ENCODE peak calls at places on chromosome 20, in six cellular contexts. One of them, this sample, is unnamed.

GRCh38 chr20:49559411-49560081 is 8.4 kb downstream of the PTGIS start:
- DNase-seq in breast epithelium: no peak
- DNase-seq in A549: no peak
- DNase-seq in IMR-90: no peak
- DNase-seq in body of pancreas: no peak
- DNase-seq in ovary: no peak
- DNase-seq in this sample: no peak

GRCh38 chr20:45470939-45471338 is 1.4 kb downstream of the WFDC2 start:
- DNase-seq in breast epithelium: no peak
- DNase-seq in A549: no peak
- DNase-seq in IMR-90: no peak
- DNase-seq in body of pancreas: no peak
- DNase-seq in ovary: no peak
- DNase-seq in this sample: no peak

GRCh38 chr20:54726687-54727086 is 251.3 kb downstream of the DOK5 start:
- DNase-seq in breast epithelium: no peak
- DNase-seq in A549: no peak
- DNase-seq in IMR-90: no peak
- DNase-seq in body of pancreas: peak
- DNase-seq in ovary: no peak
- DNase-seq in this sample: no peak

GRCh38 chr20:47350181-47350550 is 6.3 kb downstream of the ZMYND8 start:
- DNase-seq in breast epithelium: no peak
- DNase-seq in A549: no peak
- DNase-seq in IMR-90: no peak
- DNase-seq in body of pancreas: no peak
- DNase-seq in ovary: no peak
- DNase-seq in this sample: no peak

GRCh38 chr20:46573234-46573633 is 22.8 kb upstream of the OCSTAMP start:
- DNase-seq in breast epithelium: no peak
- DNase-seq in A549: no peak
- DNase-seq in IMR-90: no peak
- DNase-seq in body of pancreas: no peak
- DNase-seq in ovary: no peak
- DNase-seq in this sample: no peak

GRCh38 chr20:1644101-1644962 is 13.2 kb downstream of the SIRPG start:
- DNase-seq in breast epithelium: no peak
- DNase-seq in A549: no peak
- DNase-seq in IMR-90: no peak
- DNase-seq in body of pancreas: no peak
- DNase-seq in ovary: no peak
- DNase-seq in this sample: no peak

GRCh38 chr20:48015943-48016723 is 230.9 kb upstream of the SULF2 start:
- DNase-seq in breast epithelium: no peak
- DNase-seq in A549: no peak
- DNase-seq in IMR-90: peak
- DNase-seq in body of pancreas: no peak
- DNase-seq in ovary: peak
- DNase-seq in this sample: no peak

GRCh38 chr20:26167499-26167898 is 470.8 kb upstream of the ZNF337 start:
- DNase-seq in breast epithelium: no peak
- DNase-seq in A549: no peak
- DNase-seq in IMR-90: peak
- DNase-seq in body of pancreas: no peak
- DNase-seq in ovary: no peak
- DNase-seq in this sample: no peak

GRCh38 chr20:24379116-24379927 is 90.1 kb upstream of the SYNDIG1 start:
- DNase-seq in breast epithelium: no peak
- DNase-seq in A549: peak
- DNase-seq in IMR-90: peak
- DNase-seq in body of pancreas: no peak
- DNase-seq in ovary: no peak
- DNase-seq in this sample: peak

GRCh38 chr20:45611054-45611453 is 18.5 kb upstream of the WFDC10A start:
- DNase-seq in breast epithelium: no peak
- DNase-seq in A549: no peak
- DNase-seq in IMR-90: peak
- DNase-seq in body of pancreas: no peak
- DNase-seq in ovary: no peak
- DNase-seq in this sample: no peak

GRCh38 chr20:3129094-3129493 is 30.6 kb downstream of the FASTKD5 start:
- DNase-seq in breast epithelium: no peak
- DNase-seq in A549: no peak
- DNase-seq in IMR-90: no peak
- DNase-seq in body of pancreas: no peak
- DNase-seq in ovary: no peak
- DNase-seq in this sample: no peak

GRCh38 chr20:58619847-58620431 is 31.1 kb upstream of the STX16 start:
- DNase-seq in breast epithelium: no peak
- DNase-seq in A549: no peak
- DNase-seq in IMR-90: no peak
- DNase-seq in body of pancreas: no peak
- DNase-seq in ovary: no peak
- DNase-seq in this sample: no peak

GRCh38 chr20:49140411-49140810 is 47.7 kb downstream of the STAU1 start:
- DNase-seq in breast epithelium: no peak
- DNase-seq in A549: no peak
- DNase-seq in IMR-90: no peak
- DNase-seq in body of pancreas: no peak
- DNase-seq in ovary: no peak
- DNase-seq in this sample: no peak

GRCh38 chr20:51712501-51713212 is 55.5 kb downstream of the ATP9A start:
- DNase-seq in breast epithelium: no peak
- DNase-seq in A549: peak
- DNase-seq in IMR-90: peak
- DNase-seq in body of pancreas: peak
- DNase-seq in ovary: no peak
- DNase-seq in this sample: no peak

GRCh38 chr20:57698191-57698866 is 11.5 kb downstream of the PMEPA1 start:
- DNase-seq in breast epithelium: peak
- DNase-seq in A549: peak
- DNase-seq in IMR-90: peak
- DNase-seq in body of pancreas: no peak
- DNase-seq in ovary: no peak
- DNase-seq in this sample: no peak

GRCh38 chr20:38893485-38894090 is 32.6 kb upstream of the FAM83D start:
- DNase-seq in breast epithelium: no peak
- DNase-seq in A549: peak
- DNase-seq in IMR-90: peak
- DNase-seq in body of pancreas: peak
- DNase-seq in ovary: peak
- DNase-seq in this sample: no peak

GRCh38 chr20:58352454-58352853 is 36.6 kb upstream of the VAPB start:
- DNase-seq in breast epithelium: no peak
- DNase-seq in A549: no peak
- DNase-seq in IMR-90: no peak
- DNase-seq in body of pancreas: no peak
- DNase-seq in ovary: no peak
- DNase-seq in this sample: no peak

GRCh38 chr20:38894091-38894847 is 31.9 kb upstream of the FAM83D start:
- DNase-seq in breast epithelium: no peak
- DNase-seq in A549: peak
- DNase-seq in IMR-90: no peak
- DNase-seq in body of pancreas: peak
- DNase-seq in ovary: no peak
- DNase-seq in this sample: no peak

GRCh38 chr20:20009784-20010253 is 7.3 kb upstream of the NAA20 start:
- DNase-seq in breast epithelium: no peak
- DNase-seq in A549: no peak
- DNase-seq in IMR-90: no peak
- DNase-seq in body of pancreas: peak
- DNase-seq in ovary: no peak
- DNase-seq in this sample: no peak

GRCh38 chr20:58091810-58092209 is 136.6 kb downstream of the ANKRD60 start:
- DNase-seq in breast epithelium: no peak
- DNase-seq in A549: no peak
- DNase-seq in IMR-90: no peak
- DNase-seq in body of pancreas: no peak
- DNase-seq in ovary: no peak
- DNase-seq in this sample: no peak

GRCh38 chr20:51381557-51381956 is 161.0 kb downstream of the NFATC2 start:
- DNase-seq in breast epithelium: no peak
- DNase-seq in A549: no peak
- DNase-seq in IMR-90: no peak
- DNase-seq in body of pancreas: no peak
- DNase-seq in ovary: no peak
- DNase-seq in this sample: no peak

GRCh38 chr20:32231847-32232246 is 24.2 kb downstream of the POFUT1 start:
- DNase-seq in breast epithelium: no peak
- DNase-seq in A549: no peak
- DNase-seq in IMR-90: peak
- DNase-seq in body of pancreas: no peak
- DNase-seq in ovary: no peak
- DNase-seq in this sample: no peak

GRCh38 chr20:48275325-48275724 is 490.0 kb upstream of the SULF2 start:
- DNase-seq in breast epithelium: no peak
- DNase-seq in A549: no peak
- DNase-seq in IMR-90: no peak
- DNase-seq in body of pancreas: no peak
- DNase-seq in ovary: no peak
- DNase-seq in this sample: no peak

GRCh38 chr20:6852478-6852877 is 85.0 kb downstream of the BMP2 start:
- DNase-seq in breast epithelium: no peak
- DNase-seq in A549: no peak
- DNase-seq in IMR-90: no peak
- DNase-seq in body of pancreas: no peak
- DNase-seq in ovary: no peak
- DNase-seq in this sample: no peak

GRCh38 chr20:16028923-16029322 is 544.3 kb downstream of the KIF16B start:
- DNase-seq in breast epithelium: no peak
- DNase-seq in A549: no peak
- DNase-seq in IMR-90: no peak
- DNase-seq in body of pancreas: no peak
- DNase-seq in ovary: no peak
- DNase-seq in this sample: no peak

GRCh38 chr20:9515761-9516657 is 1.6 kb downstream of the LAMP5 start:
- DNase-seq in breast epithelium: no peak
- DNase-seq in A549: no peak
- DNase-seq in IMR-90: no peak
- DNase-seq in body of pancreas: no peak
- DNase-seq in ovary: no peak
- DNase-seq in this sample: no peak

GRCh38 chr20:9517297-9518134 is 3.1 kb downstream of the LAMP5 start:
- DNase-seq in breast epithelium: no peak
- DNase-seq in A549: no peak
- DNase-seq in IMR-90: no peak
- DNase-seq in body of pancreas: no peak
- DNase-seq in ovary: no peak
- DNase-seq in this sample: no peak

GRCh38 chr20:9516658-9516987 is 2.2 kb downstream of the LAMP5 start:
- DNase-seq in breast epithelium: no peak
- DNase-seq in A549: no peak
- DNase-seq in IMR-90: no peak
- DNase-seq in body of pancreas: no peak
- DNase-seq in ovary: no peak
- DNase-seq in this sample: no peak

GRCh38 chr20:9518776-9519175 is 4.4 kb downstream of the LAMP5 start:
- DNase-seq in breast epithelium: no peak
- DNase-seq in A549: no peak
- DNase-seq in IMR-90: no peak
- DNase-seq in body of pancreas: no peak
- DNase-seq in ovary: no peak
- DNase-seq in this sample: no peak

DNA sequence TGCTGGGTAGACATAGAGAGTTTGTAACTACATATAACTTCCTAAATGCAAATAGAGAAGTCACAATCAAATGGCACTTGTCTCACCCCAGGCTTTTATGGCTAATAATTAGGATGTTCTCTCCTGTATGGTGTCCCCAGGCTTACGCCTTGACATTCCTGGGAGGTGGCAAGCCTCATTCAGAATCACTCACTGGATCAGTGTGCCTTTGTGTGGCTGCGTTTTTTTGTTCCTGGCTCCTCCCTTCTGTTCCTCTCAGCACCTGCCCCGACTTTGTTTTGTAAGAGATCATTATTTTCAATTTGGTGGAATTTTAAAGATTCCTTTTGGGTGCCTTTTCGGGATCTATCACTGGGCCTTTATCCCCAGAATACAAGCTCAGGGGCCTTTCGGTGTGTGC is 5.7 kb downstream of the LAMP5 start:
- DNase-seq in breast epithelium: no peak
- DNase-seq in A549: no peak
- DNase-seq in IMR-90: no peak
- DNase-seq in body of pancreas: no peak
- DNase-seq in ovary: no peak
- DNase-seq in this sample: no peak
- H3K4me3 ChIP-seq in breast epithelium: no peak
- H3K4me3 ChIP-seq in A549: no peak
- H3K4me3 ChIP-seq in IMR-90: no peak
- H3K4me3 ChIP-seq in body of pancreas: no peak
- H3K4me3 ChIP-seq in ovary: no peak
- H3K4me3 ChIP-seq in this sample: no peak

GRCh38 chr20:43949741-43950618 is 35.3 kb downstream of the TOX2 start:
- DNase-seq in breast epithelium: no peak
- DNase-seq in A549: no peak
- DNase-seq in IMR-90: no peak
- DNase-seq in body of pancreas: peak
- DNase-seq in ovary: no peak
- DNase-seq in this sample: peak

GRCh38 chr20:43955244-43956191 is 40.9 kb downstream of the TOX2 start:
- DNase-seq in breast epithelium: no peak
- DNase-seq in A549: peak
- DNase-seq in IMR-90: peak
- DNase-seq in body of pancreas: no peak
- DNase-seq in ovary: no peak
- DNase-seq in this sample: no peak

GRCh38 chr20:43957392-43957791 is 42.7 kb downstream of the TOX2 start:
- DNase-seq in breast epithelium: no peak
- DNase-seq in A549: no peak
- DNase-seq in IMR-90: no peak
- DNase-seq in body of pancreas: no peak
- DNase-seq in ovary: no peak
- DNase-seq in this sample: no peak

GRCh38 chr20:43954704-43955243 is 40.1 kb downstream of the TOX2 start:
- DNase-seq in breast epithelium: no peak
- DNase-seq in A549: no peak
- DNase-seq in IMR-90: no peak
- DNase-seq in body of pancreas: no peak
- DNase-seq in ovary: no peak
- DNase-seq in this sample: no peak

GRCh38 chr20:43953919-43954617 is 39.4 kb downstream of the TOX2 start:
- DNase-seq in breast epithelium: no peak
- DNase-seq in A549: no peak
- DNase-seq in IMR-90: peak
- DNase-seq in body of pancreas: no peak
- DNase-seq in ovary: no peak
- DNase-seq in this sample: no peak
- TF ChIP-seq POLR2A in breast epithelium: no peak
- TF ChIP-seq POLR2A in A549: no peak
- TF ChIP-seq POLR2A in IMR-90: no peak
- TF ChIP-seq POLR2A in body of pancreas: no peak
- TF ChIP-seq POLR2A in ovary: no peak
- TF ChIP-seq POLR2A in this sample: no peak

GRCh38 chr20:59940129-59940955 is at the start of the genes FAM217B and PPP1R3D:
- DNase-seq in breast epithelium: peak
- DNase-seq in A549: peak
- DNase-seq in IMR-90: peak
- DNase-seq in body of pancreas: peak
- DNase-seq in ovary: peak
- DNase-seq in this sample: peak
- TF ChIP-seq CTCF in breast epithelium: no peak
- TF ChIP-seq CTCF in A549: no peak
- TF ChIP-seq CTCF in IMR-90: peak
- TF ChIP-seq CTCF in body of pancreas: no peak
- TF ChIP-seq CTCF in ovary: no peak
- TF ChIP-seq CTCF in this sample: no peak

GRCh38 chr20:63696628-63697356 is at the start of gene TNFRSF6B:
- DNase-seq in breast epithelium: no peak
- DNase-seq in A549: no peak
- DNase-seq in IMR-90: no peak
- DNase-seq in body of pancreas: no peak
- DNase-seq in ovary: peak
- DNase-seq in this sample: no peak
- H3K4me3 ChIP-seq in breast epithelium: peak
- H3K4me3 ChIP-seq in A549: no peak
- H3K4me3 ChIP-seq in IMR-90: no peak
- H3K4me3 ChIP-seq in body of pancreas: no peak
- H3K4me3 ChIP-seq in ovary: no peak
- H3K4me3 ChIP-seq in this sample: peak